ENCODE peak calls at places on chromosome 11, in nine cellular contexts. One of them, this sample, is unnamed.

GRCh38 chr11:29641201-29641600 is 375.6 kb downstream of the KCNA4 start:
- DNase-seq in IMR-90: no peak
- DNase-seq in activated T-helper 1 cell treated with anti-CD3 and anti-CD28 coated beads, Interleukin-12 subunit alpha, Interleukin-12 subunit beta, Interleukin-2, Interleukin-4 antibody, amounts not matched to agents 30 ng/mL and 10 ng/mL and 1 ng/mL, durations not matched to agents 14 hours and 24 hours and 36 hours: no peak
- DNase-seq in NCI-H2081: no peak
- DNase-seq in stimulated activated naive CD8-positive, alpha-beta T cell treated with anti-CD3 and anti-CD28 coated beads, Interleukin-15, Interleukin-2, amounts not matched to agents 100 U/mL and 50 U/mL, for 24 hours: no peak
- DNase-seq in iris pigment epithelial cell: peak
- DNase-seq in activated gamma-delta T cell treated with anti-CD3 and anti-CD28 coated beads, Interleukin-2, amount 50 U/mL, for 16 hours: no peak
- DNase-seq in lower leg skin: no peak
- DNase-seq in pulmonary artery endothelial cell: no peak
- DNase-seq in this sample: no peak

GRCh38 chr11:127106142-127106541 is 105.6 kb upstream of the KIRREL3 start:
- DNase-seq in IMR-90: peak
- DNase-seq in activated T-helper 1 cell treated with anti-CD3 and anti-CD28 coated beads, Interleukin-12 subunit alpha, Interleukin-12 subunit beta, Interleukin-2, Interleukin-4 antibody, amounts not matched to agents 30 ng/mL and 10 ng/mL and 1 ng/mL, durations not matched to agents 14 hours and 24 hours and 36 hours: no peak
- DNase-seq in NCI-H2081: peak
- DNase-seq in stimulated activated naive CD8-positive, alpha-beta T cell treated with anti-CD3 and anti-CD28 coated beads, Interleukin-15, Interleukin-2, amounts not matched to agents 100 U/mL and 50 U/mL, for 24 hours: no peak
- DNase-seq in iris pigment epithelial cell: no peak
- DNase-seq in activated gamma-delta T cell treated with anti-CD3 and anti-CD28 coated beads, Interleukin-2, amount 50 U/mL, for 16 hours: no peak
- DNase-seq in lower leg skin: no peak
- DNase-seq in pulmonary artery endothelial cell: no peak
- DNase-seq in this sample: no peak

GRCh38 chr11:126432525-126432924 is 77.0 kb downstream of the ST3GAL4 start:
- DNase-seq in IMR-90: no peak
- DNase-seq in activated T-helper 1 cell treated with anti-CD3 and anti-CD28 coated beads, Interleukin-12 subunit alpha, Interleukin-12 subunit beta, Interleukin-2, Interleukin-4 antibody, amounts not matched to agents 30 ng/mL and 10 ng/mL and 1 ng/mL, durations not matched to agents 14 hours and 24 hours and 36 hours: no peak
- DNase-seq in NCI-H2081: no peak
- DNase-seq in stimulated activated naive CD8-positive, alpha-beta T cell treated with anti-CD3 and anti-CD28 coated beads, Interleukin-15, Interleukin-2, amounts not matched to agents 100 U/mL and 50 U/mL, for 24 hours: no peak
- DNase-seq in iris pigment epithelial cell: no peak
- DNase-seq in activated gamma-delta T cell treated with anti-CD3 and anti-CD28 coated beads, Interleukin-2, amount 50 U/mL, for 16 hours: no peak
- DNase-seq in lower leg skin: peak
- DNase-seq in pulmonary artery endothelial cell: no peak
- DNase-seq in this sample: no peak

GRCh38 chr11:90532125-90532524 is 309.3 kb upstream of the CHORDC1 start:
- DNase-seq in IMR-90: no peak
- DNase-seq in activated T-helper 1 cell treated with anti-CD3 and anti-CD28 coated beads, Interleukin-12 subunit alpha, Interleukin-12 subunit beta, Interleukin-2, Interleukin-4 antibody, amounts not matched to agents 30 ng/mL and 10 ng/mL and 1 ng/mL, durations not matched to agents 14 hours and 24 hours and 36 hours: no peak
- DNase-seq in NCI-H2081: no peak
- DNase-seq in stimulated activated naive CD8-positive, alpha-beta T cell treated with anti-CD3 and anti-CD28 coated beads, Interleukin-15, Interleukin-2, amounts not matched to agents 100 U/mL and 50 U/mL, for 24 hours: no peak
- DNase-seq in iris pigment epithelial cell: no peak
- DNase-seq in activated gamma-delta T cell treated with anti-CD3 and anti-CD28 coated beads, Interleukin-2, amount 50 U/mL, for 16 hours: no peak
- DNase-seq in lower leg skin: no peak
- DNase-seq in pulmonary artery endothelial cell: no peak
- DNase-seq in this sample: no peak

GRCh38 chr11:107921997-107922396 is 6.3 kb upstream of the RAB39A start:
- DNase-seq in IMR-90: no peak
- DNase-seq in activated T-helper 1 cell treated with anti-CD3 and anti-CD28 coated beads, Interleukin-12 subunit alpha, Interleukin-12 subunit beta, Interleukin-2, Interleukin-4 antibody, amounts not matched to agents 30 ng/mL and 10 ng/mL and 1 ng/mL, durations not matched to agents 14 hours and 24 hours and 36 hours: no peak
- DNase-seq in NCI-H2081: no peak
- DNase-seq in stimulated activated naive CD8-positive, alpha-beta T cell treated with anti-CD3 and anti-CD28 coated beads, Interleukin-15, Interleukin-2, amounts not matched to agents 100 U/mL and 50 U/mL, for 24 hours: no peak
- DNase-seq in iris pigment epithelial cell: no peak
- DNase-seq in activated gamma-delta T cell treated with anti-CD3 and anti-CD28 coated beads, Interleukin-2, amount 50 U/mL, for 16 hours: no peak
- DNase-seq in lower leg skin: no peak
- DNase-seq in pulmonary artery endothelial cell: no peak
- DNase-seq in this sample: no peak

GRCh38 chr11:125627236-125627910 is 2.4 kb downstream of the CHEK1 start:
- DNase-seq in IMR-90: peak
- DNase-seq in activated T-helper 1 cell treated with anti-CD3 and anti-CD28 coated beads, Interleukin-12 subunit alpha, Interleukin-12 subunit beta, Interleukin-2, Interleukin-4 antibody, amounts not matched to agents 30 ng/mL and 10 ng/mL and 1 ng/mL, durations not matched to agents 14 hours and 24 hours and 36 hours: no peak
- DNase-seq in NCI-H2081: no peak
- DNase-seq in stimulated activated naive CD8-positive, alpha-beta T cell treated with anti-CD3 and anti-CD28 coated beads, Interleukin-15, Interleukin-2, amounts not matched to agents 100 U/mL and 50 U/mL, for 24 hours: no peak
- DNase-seq in iris pigment epithelial cell: peak
- DNase-seq in activated gamma-delta T cell treated with anti-CD3 and anti-CD28 coated beads, Interleukin-2, amount 50 U/mL, for 16 hours: no peak
- DNase-seq in lower leg skin: no peak
- DNase-seq in pulmonary artery endothelial cell: no peak
- DNase-seq in this sample: no peak

GRCh38 chr11:33692013-33692504 is 8.6 kb downstream of the C11orf91 start:
- DNase-seq in IMR-90: peak
- DNase-seq in activated T-helper 1 cell treated with anti-CD3 and anti-CD28 coated beads, Interleukin-12 subunit alpha, Interleukin-12 subunit beta, Interleukin-2, Interleukin-4 antibody, amounts not matched to agents 30 ng/mL and 10 ng/mL and 1 ng/mL, durations not matched to agents 14 hours and 24 hours and 36 hours: no peak
- DNase-seq in NCI-H2081: peak
- DNase-seq in stimulated activated naive CD8-positive, alpha-beta T cell treated with anti-CD3 and anti-CD28 coated beads, Interleukin-15, Interleukin-2, amounts not matched to agents 100 U/mL and 50 U/mL, for 24 hours: no peak
- DNase-seq in iris pigment epithelial cell: peak
- DNase-seq in activated gamma-delta T cell treated with anti-CD3 and anti-CD28 coated beads, Interleukin-2, amount 50 U/mL, for 16 hours: no peak
- DNase-seq in lower leg skin: peak
- DNase-seq in pulmonary artery endothelial cell: peak
- DNase-seq in this sample: no peak

GRCh38 chr11:8767466-8768142 is 85.0 kb downstream of the RPL27A start:
- DNase-seq in IMR-90: no peak
- DNase-seq in activated T-helper 1 cell treated with anti-CD3 and anti-CD28 coated beads, Interleukin-12 subunit alpha, Interleukin-12 subunit beta, Interleukin-2, Interleukin-4 antibody, amounts not matched to agents 30 ng/mL and 10 ng/mL and 1 ng/mL, durations not matched to agents 14 hours and 24 hours and 36 hours: no peak
- DNase-seq in NCI-H2081: no peak
- DNase-seq in stimulated activated naive CD8-positive, alpha-beta T cell treated with anti-CD3 and anti-CD28 coated beads, Interleukin-15, Interleukin-2, amounts not matched to agents 100 U/mL and 50 U/mL, for 24 hours: no peak
- DNase-seq in iris pigment epithelial cell: no peak
- DNase-seq in activated gamma-delta T cell treated with anti-CD3 and anti-CD28 coated beads, Interleukin-2, amount 50 U/mL, for 16 hours: no peak
- DNase-seq in lower leg skin: peak
- DNase-seq in pulmonary artery endothelial cell: no peak
- DNase-seq in this sample: no peak

GRCh38 chr11:128902515-128903066 is 11.4 kb downstream of the KCNJ5 start:
- DNase-seq in IMR-90: peak
- DNase-seq in activated T-helper 1 cell treated with anti-CD3 and anti-CD28 coated beads, Interleukin-12 subunit alpha, Interleukin-12 subunit beta, Interleukin-2, Interleukin-4 antibody, amounts not matched to agents 30 ng/mL and 10 ng/mL and 1 ng/mL, durations not matched to agents 14 hours and 24 hours and 36 hours: no peak
- DNase-seq in NCI-H2081: no peak
- DNase-seq in stimulated activated naive CD8-positive, alpha-beta T cell treated with anti-CD3 and anti-CD28 coated beads, Interleukin-15, Interleukin-2, amounts not matched to agents 100 U/mL and 50 U/mL, for 24 hours: no peak
- DNase-seq in iris pigment epithelial cell: peak
- DNase-seq in activated gamma-delta T cell treated with anti-CD3 and anti-CD28 coated beads, Interleukin-2, amount 50 U/mL, for 16 hours: no peak
- DNase-seq in lower leg skin: no peak
- DNase-seq in pulmonary artery endothelial cell: no peak
- DNase-seq in this sample: no peak

This sample was measured in suprapubic skin.